ENCODE peak calls at places on chromosome 2, in six cellular contexts. One of them, this sample, is unnamed.

GRCh38 chr2:24489942-24490673 is 946 bp upstream of the NCOA1 start:
- DNase-seq in neuronal stem cell: peak; percentile 20
- DNase-seq in H1: no peak
- DNase-seq in IMR-90: peak; percentile 46
- DNase-seq in mesenchymal stem cell: peak; percentile 69
- DNase-seq in trophoblast cell: peak; percentile 90
- DNase-seq in this sample: peak; percentile 38

GRCh38 chr2:236335696-236336574 is 71.7 kb upstream of the ASB18 start:
- DNase-seq in neuronal stem cell: no peak
- DNase-seq in H1: no peak
- DNase-seq in IMR-90: no peak
- DNase-seq in mesenchymal stem cell: no peak
- DNase-seq in trophoblast cell: no peak
- DNase-seq in this sample: no peak

GRCh38 chr2:119220720-119221301 is 2.8 kb upstream of the STEAP3 start:
- DNase-seq in neuronal stem cell: no peak
- DNase-seq in H1: no peak
- DNase-seq in IMR-90: no peak
- DNase-seq in mesenchymal stem cell: no peak
- DNase-seq in trophoblast cell: no peak
- DNase-seq in this sample: no peak

GRCh38 chr2:174026122-174026845 is 61.1 kb upstream of the SP3 start:
- DNase-seq in neuronal stem cell: no peak
- DNase-seq in H1: no peak
- DNase-seq in IMR-90: peak; percentile 88
- DNase-seq in mesenchymal stem cell: peak; percentile 91
- DNase-seq in trophoblast cell: peak; percentile 99
- DNase-seq in this sample: no peak

GRCh38 chr2:11930211-11930761 is 183.9 kb downstream of the LPIN1 start:
- DNase-seq in neuronal stem cell: no peak
- DNase-seq in H1: no peak
- DNase-seq in IMR-90: no peak
- DNase-seq in mesenchymal stem cell: peak; percentile 37
- DNase-seq in trophoblast cell: peak; percentile 9
- DNase-seq in this sample: no peak

GRCh38 chr2:170465241-170465640 is 249.9 kb upstream of the SP5 start:
- DNase-seq in neuronal stem cell: no peak
- DNase-seq in H1: no peak
- DNase-seq in IMR-90: no peak
- DNase-seq in mesenchymal stem cell: peak; percentile 64
- DNase-seq in trophoblast cell: peak; percentile 82
- DNase-seq in this sample: no peak

GRCh38 chr2:217830807-217831206 is 172.0 kb downstream of the TNS1 start:
- DNase-seq in neuronal stem cell: no peak
- DNase-seq in H1: no peak
- DNase-seq in IMR-90: no peak
- DNase-seq in mesenchymal stem cell: no peak
- DNase-seq in trophoblast cell: no peak
- DNase-seq in this sample: no peak

GRCh38 chr2:240992572-240993291 is 5.7 kb upstream of the SNED1 start:
- DNase-seq in neuronal stem cell: no peak
- DNase-seq in H1: no peak
- DNase-seq in IMR-90: no peak
- DNase-seq in mesenchymal stem cell: no peak
- DNase-seq in trophoblast cell: no peak
- DNase-seq in this sample: peak; percentile 20

GRCh38 chr2:129906861-129907235 is 72.6 kb upstream of the RAB6C start:
- DNase-seq in neuronal stem cell: no peak
- DNase-seq in H1: no peak
- DNase-seq in IMR-90: no peak
- DNase-seq in mesenchymal stem cell: no peak
- DNase-seq in trophoblast cell: no peak
- DNase-seq in this sample: peak; percentile 18

GRCh38 chr2:104848526-104848925 is 5.4 kb upstream of the POU3F3 start:
- DNase-seq in neuronal stem cell: no peak
- DNase-seq in H1: no peak
- DNase-seq in IMR-90: no peak
- DNase-seq in mesenchymal stem cell: no peak
- DNase-seq in trophoblast cell: no peak
- DNase-seq in this sample: no peak

GRCh38 chr2:239648607-239649006 is 247.8 kb upstream of the HDAC4 start:
- DNase-seq in neuronal stem cell: no peak
- DNase-seq in H1: no peak
- DNase-seq in IMR-90: no peak
- DNase-seq in mesenchymal stem cell: no peak
- DNase-seq in trophoblast cell: no peak
- DNase-seq in this sample: no peak

GRCh38 chr2:29033172-29033571 is 41.2 kb downstream of the PCARE start:
- DNase-seq in neuronal stem cell: peak; percentile 18
- DNase-seq in H1: no peak
- DNase-seq in IMR-90: peak; percentile 22
- DNase-seq in mesenchymal stem cell: no peak
- DNase-seq in trophoblast cell: peak; percentile 94
- DNase-seq in this sample: peak; percentile 57

GRCh38 chr2:151987484-151987883 is 111.4 kb downstream of the CACNB4 start:
- DNase-seq in neuronal stem cell: no peak
- DNase-seq in H1: no peak
- DNase-seq in IMR-90: no peak
- DNase-seq in mesenchymal stem cell: no peak
- DNase-seq in trophoblast cell: no peak
- DNase-seq in this sample: no peak

GRCh38 chr2:151989378-151989777 is 109.5 kb downstream of the CACNB4 start:
- DNase-seq in neuronal stem cell: no peak
- DNase-seq in H1: no peak
- DNase-seq in IMR-90: no peak
- DNase-seq in mesenchymal stem cell: no peak
- DNase-seq in trophoblast cell: peak; percentile 26
- DNase-seq in this sample: no peak

GRCh38 chr2:151996243-151997003 is 102.4 kb downstream of the CACNB4 start:
- DNase-seq in neuronal stem cell: no peak
- DNase-seq in H1: no peak
- DNase-seq in IMR-90: no peak
- DNase-seq in mesenchymal stem cell: no peak
- DNase-seq in trophoblast cell: no peak
- DNase-seq in this sample: no peak

GRCh38 chr2:151992582-151992981 is 106.3 kb downstream of the CACNB4 start:
- DNase-seq in neuronal stem cell: no peak
- DNase-seq in H1: no peak
- DNase-seq in IMR-90: no peak
- DNase-seq in mesenchymal stem cell: no peak
- DNase-seq in trophoblast cell: no peak
- DNase-seq in this sample: no peak

GRCh38 chr2:151991010-151991409 is 107.8 kb downstream of the CACNB4 start:
- DNase-seq in neuronal stem cell: no peak
- DNase-seq in H1: no peak
- DNase-seq in IMR-90: no peak
- DNase-seq in mesenchymal stem cell: no peak
- DNase-seq in trophoblast cell: no peak
- DNase-seq in this sample: no peak
- H3K14ac ChIP-seq in neuronal stem cell: no peak overlapping the region
- H3K14ac ChIP-seq in H1: no peak overlapping the region
- H3K14ac ChIP-seq in IMR-90: no peak overlapping the region
- H3K14ac ChIP-seq in mesenchymal stem cell: no peak overlapping the region
- H3K14ac ChIP-seq in trophoblast cell: no peak overlapping the region
- H3K14ac ChIP-seq in this sample: no peak overlapping the region

GRCh38 chr2:70498528-70498927 is 55.1 kb downstream of the TGFA start:
- DNase-seq in neuronal stem cell: no peak
- DNase-seq in H1: no peak
- DNase-seq in IMR-90: no peak
- DNase-seq in mesenchymal stem cell: no peak
- DNase-seq in trophoblast cell: no peak
- DNase-seq in this sample: no peak
- H3K14ac ChIP-seq in neuronal stem cell: no peak overlapping the region
- H3K14ac ChIP-seq in H1: no peak overlapping the region
- H3K14ac ChIP-seq in IMR-90: no peak overlapping the region
- H3K14ac ChIP-seq in mesenchymal stem cell: no peak overlapping the region
- H3K14ac ChIP-seq in trophoblast cell: no peak overlapping the region
- H3K14ac ChIP-seq in this sample: no peak overlapping the region

GRCh38 chr2:230564805-230565779 is 147.6 kb upstream of the CAB39 start:
- DNase-seq in neuronal stem cell: no peak
- DNase-seq in H1: no peak
- DNase-seq in IMR-90: peak; percentile 63
- DNase-seq in mesenchymal stem cell: no peak
- DNase-seq in trophoblast cell: no peak
- DNase-seq in this sample: no peak
- H3K14ac ChIP-seq in neuronal stem cell: no peak overlapping the region
- H3K14ac ChIP-seq in H1: no peak overlapping the region
- H3K14ac ChIP-seq in IMR-90: no peak overlapping the region
- H3K14ac ChIP-seq in mesenchymal stem cell: peak overlapping the region; percentile 83
- H3K14ac ChIP-seq in trophoblast cell: no peak overlapping the region
- H3K14ac ChIP-seq in this sample: no peak overlapping the region

GRCh38 chr2:133270550-133270949 is 297.7 kb downstream of the NCKAP5 start:
- DNase-seq in neuronal stem cell: no peak
- DNase-seq in H1: no peak
- DNase-seq in IMR-90: no peak
- DNase-seq in mesenchymal stem cell: no peak
- DNase-seq in trophoblast cell: no peak
- DNase-seq in this sample: no peak

GRCh38 chr2:133264951-133265949 is 303.0 kb downstream of the NCKAP5 start:
- DNase-seq in neuronal stem cell: peak; percentile 35
- DNase-seq in H1: no peak
- DNase-seq in IMR-90: no peak
- DNase-seq in mesenchymal stem cell: no peak
- DNase-seq in trophoblast cell: no peak
- DNase-seq in this sample: peak; percentile 64

GRCh38 chr2:133271105-133271504 is 297.2 kb downstream of the NCKAP5 start:
- DNase-seq in neuronal stem cell: no peak
- DNase-seq in H1: no peak
- DNase-seq in IMR-90: peak; percentile 61
- DNase-seq in mesenchymal stem cell: no peak
- DNase-seq in trophoblast cell: no peak
- DNase-seq in this sample: no peak

GRCh38 chr2:133266075-133266925 is 302.0 kb downstream of the NCKAP5 start:
- DNase-seq in neuronal stem cell: peak; percentile 44
- DNase-seq in H1: no peak
- DNase-seq in IMR-90: no peak
- DNase-seq in mesenchymal stem cell: no peak
- DNase-seq in trophoblast cell: no peak
- DNase-seq in this sample: peak; percentile 82

DNA sequence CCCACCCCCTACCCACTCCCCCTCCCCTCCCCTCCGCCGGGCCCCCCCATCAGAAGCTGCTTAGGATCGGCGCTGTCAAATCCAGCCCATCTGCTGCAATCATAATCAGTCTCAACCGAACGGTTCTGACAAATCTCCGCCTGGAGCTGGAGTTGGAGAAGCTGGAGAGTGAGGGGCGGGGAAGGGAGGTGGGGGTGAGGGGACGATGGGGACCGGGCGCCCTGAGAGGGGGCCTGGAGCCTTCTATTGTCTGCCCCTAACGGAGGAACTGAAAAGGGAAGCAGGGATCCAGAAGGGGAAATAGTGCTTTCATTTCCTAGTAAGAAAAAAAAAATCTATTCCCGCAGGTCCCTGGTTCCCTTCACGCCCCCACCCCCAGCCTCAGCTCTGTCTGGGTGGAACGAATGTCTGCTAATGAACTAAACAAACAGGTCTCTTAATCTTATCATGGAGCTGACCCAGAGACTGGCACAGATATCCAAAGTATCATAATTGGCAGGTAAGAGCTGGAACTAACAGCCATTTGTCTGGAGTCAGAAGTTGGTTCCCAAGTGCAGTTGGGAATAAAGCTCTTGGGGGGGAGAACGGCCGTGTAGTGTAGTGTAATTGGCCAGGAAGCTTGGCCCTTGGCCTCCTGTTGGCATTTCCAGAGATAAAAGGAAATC is 301.2 kb downstream of the NCKAP5 start:
- DNase-seq in neuronal stem cell: peak; percentile 6
- DNase-seq in H1: no peak
- DNase-seq in IMR-90: no peak
- DNase-seq in mesenchymal stem cell: no peak
- DNase-seq in trophoblast cell: no peak
- DNase-seq in this sample: peak; percentile 40
- H3K14ac ChIP-seq in neuronal stem cell: no peak overlapping the region
- H3K14ac ChIP-seq in H1: no peak overlapping the region
- H3K14ac ChIP-seq in IMR-90: peak overlapping the region; percentile 93
- H3K14ac ChIP-seq in mesenchymal stem cell: no peak overlapping the region
- H3K14ac ChIP-seq in trophoblast cell: no peak overlapping the region
- H3K14ac ChIP-seq in this sample: no peak overlapping the region

GRCh38 chr2:113053666-113054435 is 1.2 kb upstream of the IL36B start:
- DNase-seq in neuronal stem cell: no peak
- DNase-seq in H1: no peak
- DNase-seq in IMR-90: no peak
- DNase-seq in mesenchymal stem cell: no peak
- DNase-seq in trophoblast cell: no peak
- DNase-seq in this sample: no peak
- H3K14ac ChIP-seq in neuronal stem cell: no peak overlapping the region
- H3K14ac ChIP-seq in H1: no peak overlapping the region
- H3K14ac ChIP-seq in IMR-90: no peak overlapping the region
- H3K14ac ChIP-seq in mesenchymal stem cell: no peak overlapping the region
- H3K14ac ChIP-seq in trophoblast cell: no peak overlapping the region
- H3K14ac ChIP-seq in this sample: no peak overlapping the region

DNA sequence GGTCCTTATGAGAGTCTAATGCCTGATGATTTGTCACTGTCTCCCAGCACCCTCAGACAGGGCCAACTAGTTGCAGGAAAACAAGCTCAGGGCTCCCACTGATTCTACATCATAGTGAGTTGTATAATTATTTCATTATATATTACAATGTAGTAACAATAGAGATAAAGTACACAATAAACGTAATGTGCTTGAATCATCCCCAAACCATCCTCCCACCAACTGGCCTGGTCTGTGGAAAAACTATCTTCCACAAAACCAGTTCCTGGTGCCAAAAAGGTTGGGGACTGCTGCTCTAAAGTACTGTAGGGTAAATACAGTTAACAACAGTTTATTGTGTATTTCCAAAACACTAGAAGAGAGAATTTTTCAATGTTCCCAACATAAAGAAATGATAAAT is 91.8 kb upstream of the TFCP2L1 start:
- DNase-seq in neuronal stem cell: no peak
- DNase-seq in H1: no peak
- DNase-seq in IMR-90: peak; percentile 74
- DNase-seq in mesenchymal stem cell: no peak
- DNase-seq in trophoblast cell: no peak
- DNase-seq in this sample: no peak
- H3K14ac ChIP-seq in neuronal stem cell: no peak overlapping the region
- H3K14ac ChIP-seq in H1: no peak overlapping the region
- H3K14ac ChIP-seq in IMR-90: no peak overlapping the region
- H3K14ac ChIP-seq in mesenchymal stem cell: no peak overlapping the region
- H3K14ac ChIP-seq in trophoblast cell: no peak overlapping the region
- H3K14ac ChIP-seq in this sample: no peak overlapping the region

DNA sequence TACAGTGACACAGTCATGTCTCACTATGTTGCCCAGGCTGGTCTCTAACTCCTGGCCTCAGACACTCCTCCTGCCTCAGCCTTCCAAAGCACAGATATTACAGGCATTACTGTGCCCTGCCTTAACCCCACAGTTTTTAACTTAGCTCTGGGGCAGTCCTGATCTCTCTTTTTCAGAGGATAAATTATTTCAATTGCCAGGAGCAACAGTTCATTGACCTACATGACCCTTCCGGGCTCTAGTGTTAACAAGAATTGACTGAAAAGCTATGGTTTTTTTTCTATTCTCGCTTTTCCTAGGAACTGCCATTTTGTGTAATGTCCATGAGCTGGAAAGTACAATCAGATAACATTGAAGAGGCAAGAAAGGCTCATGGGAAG is 92.8 kb downstream of the HNRNPLL start:
- DNase-seq in neuronal stem cell: no peak
- DNase-seq in H1: no peak
- DNase-seq in IMR-90: no peak
- DNase-seq in mesenchymal stem cell: no peak
- DNase-seq in trophoblast cell: no peak
- DNase-seq in this sample: no peak
- H3K14ac ChIP-seq in neuronal stem cell: no peak overlapping the region
- H3K14ac ChIP-seq in H1: no peak overlapping the region
- H3K14ac ChIP-seq in IMR-90: peak overlapping the region; percentile 16
- H3K14ac ChIP-seq in mesenchymal stem cell: no peak overlapping the region
- H3K14ac ChIP-seq in trophoblast cell: no peak overlapping the region
- H3K14ac ChIP-seq in this sample: no peak overlapping the region

GRCh38 chr2:70596293-70596692 is 42.7 kb upstream of the TGFA start:
- DNase-seq in neuronal stem cell: no peak
- DNase-seq in H1: no peak
- DNase-seq in IMR-90: no peak
- DNase-seq in mesenchymal stem cell: no peak
- DNase-seq in trophoblast cell: peak; percentile 52
- DNase-seq in this sample: no peak
- H3K14ac ChIP-seq in neuronal stem cell: no peak overlapping the region
- H3K14ac ChIP-seq in H1: no peak overlapping the region
- H3K14ac ChIP-seq in IMR-90: no peak overlapping the region
- H3K14ac ChIP-seq in mesenchymal stem cell: no peak overlapping the region
- H3K14ac ChIP-seq in trophoblast cell: no peak overlapping the region
- H3K14ac ChIP-seq in this sample: no peak overlapping the region